ENCODE peak calls at places on chromosomes 3 and 15, in five cellular contexts. T is lower lobe of right lung; U is CD4-positive, CD25-positive, alpha-beta regulatory T cell; B is astrocyte; Z is OCI-LY7. O is an unnamed sample.

GRCh38 chr15:99057697-99058420 is 47.0 kb upstream of the SYNM start:
- DNase-seq in B (no peak), Z (no peak), T (no peak), U (no peak), O (no peak)

GRCh38 chr15:69092159-69092558 is 68.3 kb upstream of the GLCE start:
- DNase-seq in Z (no peak), B (peak), T (no peak), U (no peak), O (peak)

GRCh38 chr3:172132721-172133311 is 93.4 kb downstream of the FNDC3B start:
- DNase-seq in Z (no peak), U (no peak), T (no peak), B (no peak), O (no peak)

GRCh38 chr15:55694652-55695150 is 48.3 kb downstream of the PRTG start:
- DNase-seq in B (peak), Z (peak), U (no peak), T (no peak), O (no peak)

GRCh38 chr15:70284438-70285214 is 186.9 kb upstream of the TLE3 start:
- DNase-seq in B (no peak), U (no peak), T (peak), Z (no peak), O (no peak)

GRCh38 chr15:101143321-101143720 is 108.5 kb downstream of the CHSY1 start:
- DNase-seq in U (no peak), B (no peak), T (peak), Z (no peak), O (no peak)

GRCh38 chr3:48465531-48466378 is 19.2 kb downstream of the ATRIP start:
- DNase-seq in T (peak), Z (peak), B (peak), U (peak), O (peak)

GRCh38 chr3:152256829-152257228 is 11.9 kb upstream of the MBNL1 start:
- DNase-seq in T (no peak), B (no peak), Z (no peak), U (no peak), O (no peak)

GRCh38 chr3:69226071-69226470 is 103.7 kb upstream of the LMOD3 start:
- DNase-seq in T (no peak), Z (no peak), B (no peak), U (no peak), O (no peak)

GRCh38 chr3:160448845-160449659 is 534 bp downstream of the TRIM59 start:
- DNase-seq in U (no peak), B (peak), Z (peak), T (no peak), O (no peak)

GRCh38 chr3:12558706-12559105 is 1.8 kb downstream of the MKRN2 start:
- DNase-seq in B (no peak), U (no peak), T (no peak), Z (no peak), O (no peak)
- H3K27ac ChIP-seq in B (no peak), U (no peak), T (no peak), Z (no peak), O (no peak)

DNA sequence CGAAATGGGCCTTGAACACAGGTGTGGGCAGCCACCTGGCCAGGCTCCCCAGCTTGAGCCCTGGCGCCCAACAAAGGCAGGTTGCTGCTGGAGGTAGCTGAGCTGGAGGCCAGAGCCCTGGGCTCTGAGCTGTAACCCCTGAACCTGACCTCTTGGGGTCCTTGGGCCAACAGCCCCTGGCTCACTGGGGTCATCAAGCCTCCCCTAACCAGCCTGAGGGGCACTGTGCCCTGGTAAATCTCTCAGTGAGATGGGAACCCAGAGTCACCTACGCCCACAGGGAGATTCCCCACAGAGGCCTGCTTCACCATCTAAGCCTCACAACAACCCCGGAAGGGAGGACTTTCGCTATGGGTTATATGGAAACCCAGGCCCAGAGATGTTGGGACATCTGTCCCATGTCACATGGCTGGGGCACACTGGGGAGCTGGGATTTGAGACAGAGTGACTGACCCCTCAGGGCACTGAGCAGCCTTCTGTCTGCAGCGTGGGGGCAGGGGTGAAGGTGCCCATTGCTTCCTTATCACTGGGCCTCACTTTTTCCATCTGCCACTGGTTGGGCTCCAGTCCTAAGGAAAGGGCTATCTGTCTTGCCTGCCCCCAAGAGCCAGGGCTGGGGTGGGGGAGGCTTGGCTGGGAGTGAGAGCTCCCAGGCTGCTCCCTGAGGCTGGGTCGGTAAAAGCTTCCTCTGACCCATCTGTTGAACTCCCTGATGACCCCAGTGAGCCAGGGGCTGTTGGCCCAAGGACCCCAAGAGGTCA is 59.1 kb downstream of the IQSEC1 start:
- DNase-seq in T (peak), B (no peak), U (no peak), Z (peak), O (no peak)
- H3K27ac ChIP-seq in T (peak), B (no peak), U (peak), Z (peak), O (no peak)

DNA sequence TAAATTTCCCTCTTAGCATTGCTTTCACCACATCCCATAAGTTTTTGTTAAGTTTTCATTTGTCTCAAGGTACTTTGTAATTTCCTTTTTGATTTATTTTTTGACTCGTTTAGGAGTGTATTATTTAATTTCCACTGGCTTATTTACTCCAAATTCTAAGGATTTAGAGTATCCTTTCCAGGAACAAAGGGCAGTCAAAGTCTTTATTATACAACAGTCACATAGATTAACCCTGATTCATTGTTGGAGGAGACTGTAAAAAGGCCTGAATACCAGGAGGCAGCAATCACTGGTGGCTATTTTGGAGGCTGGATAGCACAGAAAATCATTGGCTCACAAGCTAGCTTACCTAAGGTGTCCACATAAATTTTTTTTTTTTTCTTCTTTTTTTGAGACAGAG is 39.9 kb downstream of the OIP5 start:
- DNase-seq in U (no peak), Z (no peak), T (no peak), B (no peak), O (no peak)
- H3K27ac ChIP-seq in U (no peak), Z (no peak), T (no peak), B (no peak), O (no peak)

DNA sequence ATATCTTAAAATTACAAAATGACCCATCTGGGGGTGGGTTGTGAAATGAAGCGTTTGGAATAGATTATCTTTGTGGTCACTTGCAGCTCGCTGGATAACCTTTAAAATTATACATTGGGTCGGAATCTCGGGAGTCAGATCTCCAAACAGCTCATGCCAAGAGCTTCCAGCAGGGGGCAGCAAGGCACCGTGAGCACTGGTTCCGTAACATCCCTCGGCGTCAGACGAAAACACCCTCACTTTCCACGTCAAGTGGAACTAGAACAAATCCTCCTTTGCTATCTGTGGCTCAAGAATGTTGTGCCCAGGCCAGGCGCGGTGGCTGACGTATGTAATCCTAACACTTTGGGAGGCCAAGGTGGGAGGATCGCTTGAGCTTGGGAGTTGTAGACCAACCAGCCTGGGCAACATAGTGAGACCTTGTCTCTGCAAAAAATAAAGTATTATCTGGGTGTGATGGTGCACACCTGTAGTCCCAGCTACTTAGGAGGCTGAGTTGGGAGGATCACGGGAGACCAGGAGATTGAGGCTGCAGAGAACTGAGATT is 31.1 kb downstream of the UMPS start:
- DNase-seq in T (peak), U (peak), B (peak), Z (peak), O (peak)
- H3K27ac ChIP-seq in T (no peak), U (no peak), B (no peak), Z (no peak), O (no peak)

DNA sequence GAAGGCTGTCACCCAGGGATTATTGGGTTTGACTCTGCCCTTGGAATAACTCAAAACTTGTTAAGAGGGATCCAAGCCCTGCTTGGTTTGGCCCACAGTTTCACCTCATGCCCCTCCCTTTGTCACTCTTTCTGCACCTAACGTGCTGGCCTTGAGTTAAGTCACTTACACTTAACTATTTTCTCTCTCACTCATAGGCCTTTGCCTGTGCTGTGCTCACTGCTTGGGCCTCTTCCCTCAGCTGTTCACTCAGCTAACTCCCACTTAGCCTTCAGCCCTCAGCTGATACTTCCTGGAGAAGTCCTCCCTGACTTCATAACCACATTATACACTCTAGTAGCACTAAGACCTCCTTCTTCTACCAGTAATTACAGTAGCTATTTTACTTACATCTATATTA is 133.3 kb downstream of the CMSS1 start:
- DNase-seq in U (no peak), B (no peak), T (no peak), Z (no peak), O (no peak)
- H3K27ac ChIP-seq in U (no peak), B (peak), T (no peak), Z (no peak), O (no peak)

GRCh38 chr3:196967412-196968232 is 1.0 kb downstream of the PIGZ start:
- DNase-seq in B (no peak), Z (no peak), T (no peak), U (no peak), O (no peak)

GRCh38 chr3:196969001-196969659 is 497 bp upstream of the PIGZ start:
- DNase-seq in T (peak), B (no peak), Z (peak), U (peak), O (no peak)

GRCh38 chr3:196969660-196970546 is 1.3 kb upstream of the PIGZ start:
- DNase-seq in T (peak), B (no peak), U (peak), Z (peak), O (no peak)

GRCh38 chr3:196966526-196967401 is 1.9 kb downstream of the PIGZ start:
- DNase-seq in U (no peak), Z (no peak), T (no peak), B (no peak), O (no peak)

DNA sequence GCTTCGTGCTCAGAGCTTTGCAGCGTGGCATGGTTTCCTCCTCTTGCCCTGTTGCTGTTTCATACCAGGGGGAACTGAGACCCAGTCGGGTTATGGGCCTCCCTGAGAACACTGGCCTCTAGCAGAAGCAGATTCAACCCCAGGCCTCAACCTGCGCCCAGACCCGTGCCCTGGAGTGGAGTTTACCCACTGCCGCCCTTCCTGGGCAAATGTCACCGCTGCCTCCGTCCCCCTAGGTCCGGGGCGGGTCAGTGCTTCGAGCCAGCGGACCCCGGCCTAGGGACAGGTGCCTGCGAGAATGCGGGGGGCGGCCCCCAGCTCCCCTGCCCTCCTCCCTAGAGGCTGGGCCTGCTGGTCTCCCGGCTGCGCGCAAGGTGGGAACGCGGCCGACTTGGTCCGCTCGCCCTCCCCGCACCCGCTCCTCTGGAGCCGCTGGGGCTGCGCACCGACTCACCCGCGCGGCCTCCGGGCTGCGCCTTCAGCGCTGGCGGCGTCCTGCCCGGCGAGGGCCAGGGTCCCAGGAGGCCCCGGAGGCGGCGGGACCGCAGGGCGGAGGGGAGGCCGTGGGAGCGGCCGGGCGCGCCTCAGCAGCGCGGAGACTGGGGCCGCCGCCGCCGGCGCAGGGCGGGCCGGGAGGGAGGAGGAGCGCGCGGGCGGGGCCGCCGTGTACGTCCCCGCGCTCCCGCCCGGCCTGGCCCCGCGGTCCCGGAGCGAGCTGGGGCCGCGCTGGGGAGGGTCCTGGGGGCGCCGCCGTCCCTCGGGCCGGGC is at the start of gene PIGZ:
- DNase-seq in B (no peak), T (peak), U (no peak), Z (peak), O (no peak)
- H3K27ac ChIP-seq in B (no peak), T (peak), U (no peak), Z (no peak), O (no peak)

DNA sequence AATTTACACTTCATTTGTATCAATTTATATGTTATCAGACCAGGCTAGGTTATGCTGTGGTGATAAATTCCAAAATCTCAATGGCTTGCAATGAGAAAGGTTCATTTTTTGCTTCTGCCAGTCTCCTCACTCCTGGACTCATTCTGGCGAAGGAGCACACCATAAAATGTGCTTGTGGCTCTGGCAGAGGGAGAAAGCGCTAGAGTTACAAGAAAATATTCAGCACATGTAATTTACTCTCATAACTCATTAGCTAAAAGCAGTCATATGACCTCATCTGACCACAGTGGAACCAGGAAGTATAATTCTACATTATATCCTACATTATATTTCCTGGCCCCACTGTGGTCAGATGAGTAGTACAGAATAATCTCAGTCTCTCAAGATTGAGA is 193.8 kb downstream of the BCHE start:
- DNase-seq in T (no peak), U (no peak), B (peak), Z (no peak), O (peak)
- H3K27ac ChIP-seq in T (no peak), U (no peak), B (peak), Z (no peak), O (peak)

DNA sequence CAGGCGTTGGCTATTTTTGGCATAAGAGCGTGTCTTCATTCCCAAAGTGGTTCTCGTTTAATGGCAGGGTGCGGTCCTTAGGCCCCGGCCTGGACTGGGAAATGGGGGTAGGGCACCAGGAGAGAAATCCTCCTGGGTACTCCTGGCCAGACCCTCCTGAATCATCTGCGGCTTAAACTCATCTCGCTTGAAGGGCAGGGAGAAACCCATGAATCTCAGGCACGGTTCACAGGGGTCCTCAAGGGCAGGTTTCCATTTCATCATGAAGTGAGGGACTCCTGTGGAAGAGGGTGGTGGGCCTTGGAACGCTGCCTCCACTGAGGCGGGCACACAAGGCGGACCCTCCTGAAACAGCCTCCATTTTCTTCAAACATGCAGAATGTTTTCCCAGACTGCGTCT is 48.4 kb downstream of the KLF13 start:
- DNase-seq in Z (no peak), B (no peak), U (no peak), T (no peak), O (no peak)
- H3K27ac ChIP-seq in Z (no peak), B (no peak), U (no peak), T (peak), O (no peak)